ENCODE peak calls at places on chromosomes 1 and 21, in ten cellular contexts. E is GM04504; N is AG04449; L is activated CD8-positive, alpha-beta T cell treated with anti-CD3 and anti-CD28 coated beads for 36 hours; I is H54; K is foreskin fibroblast; M is fibroblast of lung; Q is T-helper 2 cell; X is dermis blood vessel endothelial cell; O is choroid plexus epithelial cell. G is an unnamed sample.

GRCh38 chr1:113399063-113399583 is 8.8 kb downstream of the MAGI3 start:
- DNase-seq in E (no peak), N (no peak), L (no peak), I (no peak), K (no peak), M (no peak), Q (no peak), X (no peak), O (no peak), G (no peak)

GRCh38 chr21:41475714-41476405 is 32.1 kb downstream of the TMPRSS2 start:
- DNase-seq in E (no peak), N (no peak), L (no peak), I (no peak), K (no peak), M (no peak), Q (no peak), X (no peak), O (no peak), G (no peak)

GRCh38 chr1:219931033-219931432 is 2.7 kb upstream of the SLC30A10 start:
- DNase-seq in E (no peak), N (no peak), L (no peak), I (no peak), K (peak), M (no peak), Q (no peak), X (no peak), O (no peak), G (no peak)

GRCh38 chr1:180228648-180229482 is 1.2 kb upstream of the LHX4 start:
- DNase-seq in E (no peak), N (no peak), L (peak), I (no peak), K (peak), M (no peak), Q (no peak), X (no peak), O (no peak), G (no peak)

GRCh38 chr1:177959793-177960515 is 9.9 kb downstream of the SEC16B start:
- DNase-seq in E (no peak), N (no peak), L (no peak), I (peak), K (peak), M (peak), Q (no peak), X (peak), O (peak), G (peak)

GRCh38 chr1:26324550-26324949 is 6.8 kb downstream of the CD52 start:
- DNase-seq in E (no peak), N (no peak), L (no peak), I (no peak), K (no peak), M (no peak), Q (no peak), X (no peak), O (no peak), G (no peak)

GRCh38 chr1:230820568-230820967 is 47.8 kb downstream of the C1orf198 start:
- DNase-seq in E (no peak), N (no peak), L (no peak), I (no peak), K (no peak), M (no peak), Q (no peak), X (no peak), O (no peak), G (no peak)

GRCh38 chr1:156004843-156005593 is 15.7 kb downstream of the SSR2 start:
- DNase-seq in E (no peak), N (no peak), L (peak), I (no peak), K (peak), M (no peak), Q (no peak), X (no peak), O (no peak), G (no peak)

GRCh38 chr1:44068442-44068861 is 37.2 kb upstream of the SLC6A9 start:
- DNase-seq in E (no peak), N (no peak), L (no peak), I (no peak), K (no peak), M (peak), Q (no peak), X (peak), O (no peak), G (no peak)

GRCh38 chr1:111743679-111744101 is 4.5 kb upstream of the INKA2 start:
- DNase-seq in E (peak), N (peak), L (no peak), I (no peak), K (peak), M (peak), Q (no peak), X (peak), O (peak), G (no peak)

GRCh38 chr1:57599233-57599994 is 175.6 kb upstream of the DAB1 start:
- DNase-seq in E (peak), N (peak), L (no peak), I (no peak), K (no peak), M (no peak), Q (no peak), X (no peak), O (peak), G (no peak)

GRCh38 chr21:27536319-27536718 is 569.4 kb upstream of the ADAMTS5 start:
- DNase-seq in E (no peak), N (no peak), L (no peak), I (no peak), K (peak), M (peak), Q (no peak), X (no peak), O (peak), G (no peak)

GRCh38 chr1:117631361-117631760 is 25.5 kb downstream of the TENT5C start:
- DNase-seq in E (no peak), N (no peak), L (no peak), I (no peak), K (no peak), M (no peak), Q (no peak), X (no peak), O (no peak), G (no peak)

GRCh38 chr1:25617626-25618432 is 1.2 kb downstream of the MAN1C1 start:
- DNase-seq in E (no peak), N (no peak), L (peak), I (no peak), K (no peak), M (no peak), Q (no peak), X (no peak), O (no peak), G (no peak)

GRCh38 chr1:38958967-38959366 is 17.3 kb upstream of the RHBDL2 start:
- DNase-seq in E (no peak), N (no peak), L (no peak), I (no peak), K (peak), M (no peak), Q (no peak), X (peak), O (peak), G (no peak)

GRCh38 chr21:46517361-46517760 is 58.7 kb downstream of the DIP2A start:
- DNase-seq in E (peak), N (no peak), L (no peak), I (no peak), K (peak), M (no peak), Q (no peak), X (no peak), O (peak), G (peak)

GRCh38 chr1:233620065-233620464 is 6.2 kb downstream of the KCNK1 start:
- DNase-seq in E (no peak), N (no peak), L (no peak), I (no peak), K (no peak), M (no peak), Q (no peak), X (no peak), O (no peak), G (no peak)

GRCh38 chr1:64745181-64745985 is 508 bp downstream of the RAVER2 start:
- DNase-seq in E (no peak), N (no peak), L (peak), I (peak), K (no peak), M (peak), Q (no peak), X (peak), O (no peak), G (no peak)

GRCh38 chr1:228963795-228964177 is 228.5 kb downstream of the RHOU start:
- DNase-seq in E (no peak), N (no peak), L (no peak), I (peak), K (no peak), M (no peak), Q (no peak), X (no peak), O (no peak), G (no peak)

GRCh38 chr21:25506887-25507286 is 100.4 kb downstream of the MRPL39 start:
- DNase-seq in E (peak), N (peak), L (no peak), I (no peak), K (peak), M (peak), Q (no peak), X (no peak), O (peak), G (no peak)

GRCh38 chr1:153946622-153947246 is at the start of gene DENND4B:
- DNase-seq in E (no peak), N (no peak), L (peak), I (peak), K (peak), M (peak), Q (peak), X (peak), O (peak), G (peak)